ENCODE peak calls at places on chromosomes 12 and 14, in nine cellular contexts. M is Right ventricle myocardium inferior; B is thoracic aorta; P is AG08396; T is activated naive CD8-positive, alpha-beta T cell treated with anti-CD3 and anti-CD28 coated beads, Interleukin-2, amount 50 U/mL, for 24 hours; S is D341Med; G is pancreas; R is BJ; N is GF-D8. F is an unnamed sample.

GRCh38 chr12:53996188-53996885 is 3.6 kb upstream of the HOXC9 start:
- DNase-seq in M (peak), B (no peak), P (no peak), T (no peak), S (no peak), G (no peak), R (no peak), N (no peak), F (no peak)

GRCh38 chr12:46942579-46942978 is 116.8 kb upstream of the SLC38A4 start:
- DNase-seq in M (no peak), B (no peak), P (no peak), T (no peak), S (no peak), G (no peak), R (no peak), N (no peak), F (no peak)

GRCh38 chr12:124909831-124910560 is 4.5 kb downstream of the UBC start:
- DNase-seq in M (no peak), B (no peak), P (no peak), T (no peak), S (no peak), G (no peak), R (no peak), N (no peak), F (no peak)

GRCh38 chr12:51351913-51352532 is 5.5 kb upstream of the CELA1 start:
- DNase-seq in M (no peak), B (no peak), P (peak), T (no peak), S (peak), G (peak), R (no peak), N (no peak), F (peak)

GRCh38 chr14:49796025-49796424 is 28.1 kb downstream of the KLHDC2 start:
- DNase-seq in M (no peak), B (no peak), P (no peak), T (no peak), S (no peak), G (no peak), R (no peak), N (no peak), F (no peak)

GRCh38 chr14:79165460-79166080 is 995.4 kb downstream of the NRXN3 start:
- DNase-seq in M (no peak), B (no peak), P (no peak), T (no peak), S (peak), G (no peak), R (no peak), N (no peak), F (no peak)

GRCh38 chr12:6326316-6326959 is 15.4 kb downstream of the TNFRSF1A start:
- DNase-seq in M (no peak), B (no peak), P (peak), T (no peak), S (peak), G (no peak), R (no peak), N (no peak), F (peak)

GRCh38 chr12:7411343-7411742 is 32.6 kb downstream of the CD163L1 start:
- DNase-seq in M (no peak), B (no peak), P (no peak), T (no peak), S (no peak), G (no peak), R (no peak), N (peak), F (no peak)

GRCh38 chr12:86264451-86265328 is 8.5 kb upstream of the MGAT4C start:
- DNase-seq in M (no peak), B (no peak), P (no peak), T (no peak), S (no peak), G (peak), R (no peak), N (no peak), F (no peak)

GRCh38 chr12:81261508-81262207 is 183.8 kb downstream of the ACSS3 start:
- DNase-seq in M (no peak), B (no peak), P (no peak), T (no peak), S (no peak), G (no peak), R (no peak), N (no peak), F (no peak)

GRCh38 chr14:99586054-99586760 is 17.8 kb downstream of the CCDC85C start:
- DNase-seq in M (peak), B (no peak), P (no peak), T (no peak), S (no peak), G (no peak), R (no peak), N (no peak), F (no peak)

GRCh38 chr12:28963554-28963953 is 185.5 kb upstream of the FAR2 start:
- DNase-seq in M (no peak), B (no peak), P (no peak), T (no peak), S (peak), G (no peak), R (no peak), N (no peak), F (no peak)

GRCh38 chr14:71687115-71687836 is 245.0 kb upstream of the RGS6 start:
- DNase-seq in M (no peak), B (no peak), P (no peak), T (no peak), S (no peak), G (no peak), R (no peak), N (no peak), F (no peak)

GRCh38 chr14:66643344-66643743 is 135.4 kb downstream of the GPHN start:
- DNase-seq in M (no peak), B (no peak), P (no peak), T (no peak), S (no peak), G (no peak), R (no peak), N (no peak), F (no peak)

GRCh38 chr14:90773196-90773486 is 43.1 kb downstream of the TTC7B start:
- DNase-seq in M (no peak), B (no peak), P (no peak), T (no peak), S (no peak), G (no peak), R (no peak), N (no peak), F (no peak)

GRCh38 chr14:37251778-37252177 is 54.0 kb downstream of the MIPOL1 start:
- DNase-seq in M (no peak), B (no peak), P (no peak), T (no peak), S (no peak), G (no peak), R (no peak), N (no peak), F (no peak)

GRCh38 chr12:125267114-125267513 is 201.9 kb downstream of the AACS start:
- DNase-seq in M (no peak), B (no peak), P (no peak), T (no peak), S (no peak), G (no peak), R (no peak), N (no peak), F (no peak)

GRCh38 chr12:6845395-6845794 is 4.7 kb downstream of the GNB3 start:
- DNase-seq in M (no peak), B (no peak), P (no peak), T (no peak), S (no peak), G (no peak), R (no peak), N (no peak), F (no peak)

GRCh38 chr12:131747771-131748170 is 36.9 kb downstream of the SFSWAP start:
- DNase-seq in M (no peak), B (no peak), P (no peak), T (no peak), S (no peak), G (no peak), R (no peak), N (no peak), F (no peak)

GRCh38 chr12:82468563-82468962 is 110.2 kb downstream of the METTL25 start:
- DNase-seq in M (no peak), B (no peak), P (no peak), T (no peak), S (no peak), G (no peak), R (no peak), N (no peak), F (no peak)

GRCh38 chr14:89619616-89620273 is 202.7 kb upstream of the FOXN3 start:
- DNase-seq in M (no peak), B (no peak), P (no peak), T (no peak), S (no peak), G (no peak), R (no peak), N (no peak), F (no peak)

GRCh38 chr14:101934751-101935150 is 29.6 kb upstream of the DYNC1H1 start:
- DNase-seq in M (peak), B (no peak), P (no peak), T (no peak), S (no peak), G (no peak), R (no peak), N (no peak), F (no peak)

GRCh38 chr12:119940881-119941280 is 48.2 kb upstream of the BICDL1 start:
- DNase-seq in M (no peak), B (no peak), P (peak), T (no peak), S (no peak), G (no peak), R (no peak), N (no peak), F (no peak)

GRCh38 chr14:34029921-34030334 is 79.1 kb upstream of the EGLN3 start:
- DNase-seq in M (peak), B (no peak), P (no peak), T (no peak), S (no peak), G (no peak), R (no peak), N (no peak), F (no peak)

F was measured in GM13976.